ENCODE peak calls at places on chromosomes 12 and 14, in eight cellular contexts. One of them, this sample, is unnamed.

GRCh38 chr12:107818984-107819383 is 44.5 kb downstream of the ASCL4 start:
- DNase-seq in C1 segment of cervical spinal cord: no peak
- DNase-seq in lower leg skin: no peak
- DNase-seq in HepG2: no peak
- DNase-seq in erythroblast: no peak
- DNase-seq in activated CD4-positive, alpha-beta T cell treated with anti-CD3 and anti-CD28 coated beads for 48 hours: no peak
- DNase-seq in amniotic epithelial cell: peak; percentile 11
- DNase-seq in RWPE1: peak; percentile 11
- DNase-seq in this sample: no peak

GRCh38 chr14:68972507-68973272 is 6.4 kb downstream of the ACTN1 start:
- DNase-seq in C1 segment of cervical spinal cord: no peak
- DNase-seq in lower leg skin: no peak
- DNase-seq in HepG2: no peak
- DNase-seq in erythroblast: no peak
- DNase-seq in activated CD4-positive, alpha-beta T cell treated with anti-CD3 and anti-CD28 coated beads for 48 hours: no peak
- DNase-seq in amniotic epithelial cell: peak; percentile 77
- DNase-seq in RWPE1: no peak
- DNase-seq in this sample: no peak

GRCh38 chr14:99394602-99395001 is 86.1 kb downstream of the SETD3 start:
- DNase-seq in C1 segment of cervical spinal cord: no peak
- DNase-seq in lower leg skin: peak; percentile 2
- DNase-seq in HepG2: no peak
- DNase-seq in erythroblast: no peak
- DNase-seq in activated CD4-positive, alpha-beta T cell treated with anti-CD3 and anti-CD28 coated beads for 48 hours: no peak
- DNase-seq in amniotic epithelial cell: no peak
- DNase-seq in RWPE1: no peak
- DNase-seq in this sample: no peak

GRCh38 chr14:93137864-93138263 is 22.1 kb upstream of the ITPK1 start:
- DNase-seq in C1 segment of cervical spinal cord: no peak
- DNase-seq in lower leg skin: no peak
- DNase-seq in HepG2: peak; percentile 56
- DNase-seq in erythroblast: peak; percentile 20
- DNase-seq in activated CD4-positive, alpha-beta T cell treated with anti-CD3 and anti-CD28 coated beads for 48 hours: no peak
- DNase-seq in amniotic epithelial cell: no peak
- DNase-seq in RWPE1: no peak
- DNase-seq in this sample: no peak

GRCh38 chr14:77882631-77883030 is 82.7 kb downstream of the ADCK1 start:
- DNase-seq in C1 segment of cervical spinal cord: no peak
- DNase-seq in lower leg skin: peak; percentile 35
- DNase-seq in HepG2: no peak
- DNase-seq in erythroblast: no peak
- DNase-seq in activated CD4-positive, alpha-beta T cell treated with anti-CD3 and anti-CD28 coated beads for 48 hours: no peak
- DNase-seq in amniotic epithelial cell: peak; percentile 8
- DNase-seq in RWPE1: no peak
- DNase-seq in this sample: no peak

GRCh38 chr12:2678416-2678815 is 116.4 kb upstream of the FKBP4 start:
- DNase-seq in C1 segment of cervical spinal cord: no peak
- DNase-seq in lower leg skin: no peak
- DNase-seq in HepG2: no peak
- DNase-seq in erythroblast: no peak
- DNase-seq in activated CD4-positive, alpha-beta T cell treated with anti-CD3 and anti-CD28 coated beads for 48 hours: no peak
- DNase-seq in amniotic epithelial cell: no peak
- DNase-seq in RWPE1: no peak
- DNase-seq in this sample: no peak

GRCh38 chr14:93015505-93015904 is 92.6 kb downstream of the CHGA start:
- DNase-seq in C1 segment of cervical spinal cord: no peak
- DNase-seq in lower leg skin: no peak
- DNase-seq in HepG2: no peak
- DNase-seq in erythroblast: no peak
- DNase-seq in activated CD4-positive, alpha-beta T cell treated with anti-CD3 and anti-CD28 coated beads for 48 hours: no peak
- DNase-seq in amniotic epithelial cell: no peak
- DNase-seq in RWPE1: no peak
- DNase-seq in this sample: no peak

GRCh38 chr12:77357654-77358053 is 292.3 kb upstream of the E2F7 start:
- DNase-seq in C1 segment of cervical spinal cord: no peak
- DNase-seq in lower leg skin: no peak
- DNase-seq in HepG2: no peak
- DNase-seq in erythroblast: no peak
- DNase-seq in activated CD4-positive, alpha-beta T cell treated with anti-CD3 and anti-CD28 coated beads for 48 hours: no peak
- DNase-seq in amniotic epithelial cell: no peak
- DNase-seq in RWPE1: no peak
- DNase-seq in this sample: no peak

GRCh38 chr12:116319316-116319715 is 41.8 kb upstream of the MED13L start:
- DNase-seq in C1 segment of cervical spinal cord: no peak
- DNase-seq in lower leg skin: no peak
- DNase-seq in HepG2: no peak
- DNase-seq in erythroblast: no peak
- DNase-seq in activated CD4-positive, alpha-beta T cell treated with anti-CD3 and anti-CD28 coated beads for 48 hours: no peak
- DNase-seq in amniotic epithelial cell: no peak
- DNase-seq in RWPE1: no peak
- DNase-seq in this sample: no peak

GRCh38 chr12:48979602-48980388 is 1.7 kb downstream of the WNT1 start:
- DNase-seq in C1 segment of cervical spinal cord: no peak
- DNase-seq in lower leg skin: no peak
- DNase-seq in HepG2: no peak
- DNase-seq in erythroblast: no peak
- DNase-seq in activated CD4-positive, alpha-beta T cell treated with anti-CD3 and anti-CD28 coated beads for 48 hours: peak; percentile 40
- DNase-seq in amniotic epithelial cell: no peak
- DNase-seq in RWPE1: no peak
- DNase-seq in this sample: no peak

GRCh38 chr12:2636741-2637140 is 158.0 kb upstream of the FKBP4 start:
- DNase-seq in C1 segment of cervical spinal cord: no peak
- DNase-seq in lower leg skin: no peak
- DNase-seq in HepG2: no peak
- DNase-seq in erythroblast: no peak
- DNase-seq in activated CD4-positive, alpha-beta T cell treated with anti-CD3 and anti-CD28 coated beads for 48 hours: no peak
- DNase-seq in amniotic epithelial cell: no peak
- DNase-seq in RWPE1: no peak
- DNase-seq in this sample: no peak

GRCh38 chr12:29762637-29763300 is 21.0 kb downstream of the TMTC1 start:
- DNase-seq in C1 segment of cervical spinal cord: no peak
- DNase-seq in lower leg skin: peak; percentile 36
- DNase-seq in HepG2: no peak
- DNase-seq in erythroblast: no peak
- DNase-seq in activated CD4-positive, alpha-beta T cell treated with anti-CD3 and anti-CD28 coated beads for 48 hours: no peak
- DNase-seq in amniotic epithelial cell: peak; percentile 58
- DNase-seq in RWPE1: no peak
- DNase-seq in this sample: no peak

GRCh38 chr14:76337619-76338545 is 38.1 kb upstream of the ESRRB start:
- DNase-seq in C1 segment of cervical spinal cord: no peak
- DNase-seq in lower leg skin: no peak
- DNase-seq in HepG2: no peak
- DNase-seq in erythroblast: no peak
- DNase-seq in activated CD4-positive, alpha-beta T cell treated with anti-CD3 and anti-CD28 coated beads for 48 hours: no peak
- DNase-seq in amniotic epithelial cell: no peak
- DNase-seq in RWPE1: no peak
- DNase-seq in this sample: no peak

GRCh38 chr14:103549361-103550311 is 12.8 kb downstream of the BAG5 start:
- DNase-seq in C1 segment of cervical spinal cord: peak; percentile 77
- DNase-seq in lower leg skin: no peak
- DNase-seq in HepG2: peak; percentile 89
- DNase-seq in erythroblast: no peak
- DNase-seq in activated CD4-positive, alpha-beta T cell treated with anti-CD3 and anti-CD28 coated beads for 48 hours: no peak
- DNase-seq in amniotic epithelial cell: no peak
- DNase-seq in RWPE1: no peak
- DNase-seq in this sample: peak; percentile 49

GRCh38 chr12:663293-663871 is at the start of gene NINJ2:
- DNase-seq in C1 segment of cervical spinal cord: no peak
- DNase-seq in lower leg skin: no peak
- DNase-seq in HepG2: no peak
- DNase-seq in erythroblast: no peak
- DNase-seq in activated CD4-positive, alpha-beta T cell treated with anti-CD3 and anti-CD28 coated beads for 48 hours: peak; percentile 36
- DNase-seq in amniotic epithelial cell: no peak
- DNase-seq in RWPE1: no peak
- DNase-seq in this sample: no peak

GRCh38 chr12:3313066-3313465 is 177.9 kb upstream of the PRMT8 start:
- DNase-seq in C1 segment of cervical spinal cord: no peak
- DNase-seq in lower leg skin: no peak
- DNase-seq in HepG2: no peak
- DNase-seq in erythroblast: no peak
- DNase-seq in activated CD4-positive, alpha-beta T cell treated with anti-CD3 and anti-CD28 coated beads for 48 hours: no peak
- DNase-seq in amniotic epithelial cell: peak; percentile 52
- DNase-seq in RWPE1: peak; percentile 53
- DNase-seq in this sample: no peak

GRCh38 chr12:42704810-42705401 is 115.4 kb upstream of the PRICKLE1 start:
- DNase-seq in C1 segment of cervical spinal cord: no peak
- DNase-seq in lower leg skin: no peak
- DNase-seq in HepG2: no peak
- DNase-seq in erythroblast: no peak
- DNase-seq in activated CD4-positive, alpha-beta T cell treated with anti-CD3 and anti-CD28 coated beads for 48 hours: no peak
- DNase-seq in amniotic epithelial cell: no peak
- DNase-seq in RWPE1: no peak
- DNase-seq in this sample: no peak

GRCh38 chr14:68589447-68590232 is 203.2 kb downstream of the ZFP36L1 start:
- DNase-seq in C1 segment of cervical spinal cord: no peak
- DNase-seq in lower leg skin: peak; percentile 70
- DNase-seq in HepG2: no peak
- DNase-seq in erythroblast: no peak
- DNase-seq in activated CD4-positive, alpha-beta T cell treated with anti-CD3 and anti-CD28 coated beads for 48 hours: no peak
- DNase-seq in amniotic epithelial cell: peak; percentile 41
- DNase-seq in RWPE1: no peak
- DNase-seq in this sample: no peak

GRCh38 chr12:130557876-130558770 is 158.0 kb downstream of the RIMBP2 start:
- DNase-seq in C1 segment of cervical spinal cord: no peak
- DNase-seq in lower leg skin: no peak
- DNase-seq in HepG2: no peak
- DNase-seq in erythroblast: no peak
- DNase-seq in activated CD4-positive, alpha-beta T cell treated with anti-CD3 and anti-CD28 coated beads for 48 hours: no peak
- DNase-seq in amniotic epithelial cell: no peak
- DNase-seq in RWPE1: no peak
- DNase-seq in this sample: no peak

GRCh38 chr12:62191747-62192485 is 68.3 kb upstream of the USP15 start:
- DNase-seq in C1 segment of cervical spinal cord: no peak
- DNase-seq in lower leg skin: no peak
- DNase-seq in HepG2: no peak
- DNase-seq in erythroblast: no peak
- DNase-seq in activated CD4-positive, alpha-beta T cell treated with anti-CD3 and anti-CD28 coated beads for 48 hours: peak; percentile 27
- DNase-seq in amniotic epithelial cell: peak; percentile 66
- DNase-seq in RWPE1: peak; percentile 30
- DNase-seq in this sample: no peak

GRCh38 chr12:88325076-88325827 is 183.1 kb downstream of the TMTC3 start:
- DNase-seq in C1 segment of cervical spinal cord: no peak
- DNase-seq in lower leg skin: no peak
- DNase-seq in HepG2: no peak
- DNase-seq in erythroblast: no peak
- DNase-seq in activated CD4-positive, alpha-beta T cell treated with anti-CD3 and anti-CD28 coated beads for 48 hours: no peak
- DNase-seq in amniotic epithelial cell: peak; percentile 95
- DNase-seq in RWPE1: peak; percentile 71
- DNase-seq in this sample: no peak

GRCh38 chr12:119369907-119370546 is 35.5 kb downstream of the CCDC60 start:
- DNase-seq in C1 segment of cervical spinal cord: no peak
- DNase-seq in lower leg skin: no peak
- DNase-seq in HepG2: no peak
- DNase-seq in erythroblast: no peak
- DNase-seq in activated CD4-positive, alpha-beta T cell treated with anti-CD3 and anti-CD28 coated beads for 48 hours: no peak
- DNase-seq in amniotic epithelial cell: no peak
- DNase-seq in RWPE1: peak; percentile 27
- DNase-seq in this sample: no peak

GRCh38 chr14:95577067-95577800 is 42.4 kb downstream of the GLRX5 start:
- DNase-seq in C1 segment of cervical spinal cord: no peak
- DNase-seq in lower leg skin: no peak
- DNase-seq in HepG2: no peak
- DNase-seq in erythroblast: no peak
- DNase-seq in activated CD4-positive, alpha-beta T cell treated with anti-CD3 and anti-CD28 coated beads for 48 hours: no peak
- DNase-seq in amniotic epithelial cell: no peak
- DNase-seq in RWPE1: no peak
- DNase-seq in this sample: no peak

GRCh38 chr12:122048156-122048555 is 26.5 kb downstream of the BCL7A start:
- DNase-seq in C1 segment of cervical spinal cord: no peak
- DNase-seq in lower leg skin: no peak
- DNase-seq in HepG2: no peak
- DNase-seq in erythroblast: no peak
- DNase-seq in activated CD4-positive, alpha-beta T cell treated with anti-CD3 and anti-CD28 coated beads for 48 hours: no peak
- DNase-seq in amniotic epithelial cell: peak; percentile 98
- DNase-seq in RWPE1: no peak
- DNase-seq in this sample: no peak

GRCh38 chr12:124126950-124127349 is 153.9 kb downstream of the ZNF664 start:
- DNase-seq in C1 segment of cervical spinal cord: no peak
- DNase-seq in lower leg skin: no peak
- DNase-seq in HepG2: no peak
- DNase-seq in erythroblast: no peak
- DNase-seq in activated CD4-positive, alpha-beta T cell treated with anti-CD3 and anti-CD28 coated beads for 48 hours: no peak
- DNase-seq in amniotic epithelial cell: no peak
- DNase-seq in RWPE1: no peak
- DNase-seq in this sample: no peak

GRCh38 chr12:101759396-101760047 is 20.3 kb upstream of the SYCP3 start:
- DNase-seq in C1 segment of cervical spinal cord: no peak
- DNase-seq in lower leg skin: no peak
- DNase-seq in HepG2: peak; percentile 39
- DNase-seq in erythroblast: peak; percentile 57
- DNase-seq in activated CD4-positive, alpha-beta T cell treated with anti-CD3 and anti-CD28 coated beads for 48 hours: no peak
- DNase-seq in amniotic epithelial cell: peak; percentile 46
- DNase-seq in RWPE1: peak; percentile 58
- DNase-seq in this sample: no peak

GRCh38 chr12:14058717-14059116 is 77.3 kb upstream of the GRIN2B start:
- DNase-seq in C1 segment of cervical spinal cord: no peak
- DNase-seq in lower leg skin: no peak
- DNase-seq in HepG2: no peak
- DNase-seq in erythroblast: no peak
- DNase-seq in activated CD4-positive, alpha-beta T cell treated with anti-CD3 and anti-CD28 coated beads for 48 hours: no peak
- DNase-seq in amniotic epithelial cell: no peak
- DNase-seq in RWPE1: no peak
- DNase-seq in this sample: no peak

GRCh38 chr12:43980627-43981191 is 144.8 kb downstream of the TMEM117 start:
- DNase-seq in C1 segment of cervical spinal cord: no peak
- DNase-seq in lower leg skin: no peak
- DNase-seq in HepG2: peak; percentile 58
- DNase-seq in erythroblast: no peak
- DNase-seq in activated CD4-positive, alpha-beta T cell treated with anti-CD3 and anti-CD28 coated beads for 48 hours: no peak
- DNase-seq in amniotic epithelial cell: no peak
- DNase-seq in RWPE1: no peak
- DNase-seq in this sample: no peak

This sample was measured in amygdala.